ENCODE peak calls at places on chromosomes 6 and 20, in nine cellular contexts. B, O, K, X, P, W, L, N and V are unnamed samples.
A peak's percentile ranks its signal among the peaks of the same experiment; 100 is the strongest.

GRCh38 chr6:164130151-164130550 is 715.6 kb downstream of the QKI start:
- DNase-seq in P (no peak), B (no peak), X (no peak), N (no peak), K (no peak), W (no peak), O (no peak), L (no peak), V (no peak)

GRCh38 chr20:49914310-49915117 is 815 bp downstream of the SPATA2 start:
- DNase-seq in W (peak; percentile 25), P (no peak), L (no peak), X (no peak), K (peak; percentile 74), N (no peak), B (no peak), O (no peak), V (no peak)

GRCh38 chr20:42482808-42483207 is 706.9 kb downstream of the PTPRT start:
- DNase-seq in B (no peak), L (no peak), P (no peak), K (no peak), W (no peak), O (no peak), N (no peak), X (no peak), V (no peak)

GRCh38 chr20:19121463-19121862 is 91.0 kb upstream of the SLC24A3 start:
- DNase-seq in O (no peak), B (no peak), P (no peak), W (no peak), L (no peak), X (no peak), K (no peak), N (no peak), V (no peak)

GRCh38 chr6:22221211-22221610 is 75.6 kb downstream of the PRL start:
- DNase-seq in B (peak; percentile 31), W (no peak), N (no peak), X (no peak), P (no peak), O (no peak), K (no peak), L (no peak), V (no peak)

GRCh38 chr20:33789109-33789857 is 21.9 kb upstream of the CHMP4B start:
- DNase-seq in L (peak; percentile 89), P (no peak), O (peak; percentile 20), X (no peak), B (peak; percentile 95), N (no peak), K (peak; percentile 100), W (peak; percentile 98), V (peak; percentile 82)

GRCh38 chr6:150666071-150666470 is 66.4 kb downstream of the PLEKHG1 start:
- DNase-seq in X (no peak), W (no peak), B (peak; percentile 42), L (no peak), K (no peak), O (peak; percentile 56), P (no peak), N (no peak), V (no peak)

GRCh38 chr6:12958052-12958706 is 241.6 kb downstream of the PHACTR1 start:
- DNase-seq in W (no peak), B (peak; percentile 10), K (peak; percentile 45), L (peak; percentile 6), N (no peak), X (no peak), P (no peak), O (no peak), V (peak; percentile 41)

GRCh38 chr6:95248501-95248900 is 328.8 kb upstream of the MANEA start:
- DNase-seq in X (no peak), O (no peak), N (no peak), L (no peak), K (no peak), W (no peak), B (no peak), P (no peak), V (no peak)

GRCh38 chr20:63610581-63611435 is 16.1 kb downstream of the GMEB2 start:
- DNase-seq in P (no peak), L (no peak), O (no peak), N (no peak), B (no peak), K (no peak), W (no peak), X (no peak), V (no peak)

GRCh38 chr6:78438135-78438534 is 429.2 kb upstream of the IRAK1BP1 start:
- DNase-seq in X (no peak), L (no peak), K (no peak), N (no peak), W (no peak), O (no peak), B (no peak), P (no peak), V (no peak)

GRCh38 chr20:431012-431904 is 23.2 kb downstream of the RBCK1 start:
- DNase-seq in P (no peak), O (peak; percentile 34), K (peak; percentile 80), W (peak; percentile 80), L (peak; percentile 78), N (no peak), X (peak; percentile 37), B (peak; percentile 52), V (peak; percentile 59)

GRCh38 chr6:105179244-105180065 is at the start of gene POPDC3:
- DNase-seq in B (no peak), W (peak; percentile 78), K (peak; percentile 75), P (no peak), O (no peak), L (peak; percentile 57), X (peak; percentile 15), N (no peak), V (peak; percentile 61)

GRCh38 chr20:45306431-45306982 is at the start of gene RBPJL:
- DNase-seq in P (peak; percentile 38), N (peak; percentile 26), X (peak; percentile 72), O (no peak), K (peak; percentile 32), B (no peak), L (peak; percentile 63), W (no peak), V (peak; percentile 65)

GRCh38 chr20:54623923-54624569 is 148.7 kb downstream of the DOK5 start:
- DNase-seq in W (no peak), L (no peak), K (no peak), P (no peak), B (no peak), X (no peak), O (no peak), N (no peak), V (no peak)

GRCh38 chr6:151402228-151402627 is 10.9 kb upstream of the ZBTB2 start:
- DNase-seq in N (no peak), K (no peak), W (peak; percentile 28), B (no peak), L (no peak), O (no peak), X (no peak), P (no peak), V (no peak)